ENCODE peak calls at places on chromosomes 3 and 15, in ten cellular contexts. E is brain microvascular endothelial cell, G is WERI-Rb-1, Y is AG09309, Z is A549, R is left ventricle myocardium inferior, W is NB4, A is astrocyte, P is BE2C, H is keratinocyte. I is an unnamed sample.

GRCh38 chr3:45807645-45808540 is 11.6 kb upstream of the SLC6A20 start:
- DNase-seq in E (no peak), G (no peak), Y (no peak), Z (no peak), R (no peak), W (no peak), A (no peak), P (no peak), H (no peak), I (no peak)

GRCh38 chr3:192825657-192826200 is 91.9 kb downstream of the MB21D2 start:
- DNase-seq in E (no peak), G (no peak), Y (no peak), Z (peak; percentile 40), R (no peak), W (peak; percentile 42), A (peak; percentile 59), P (no peak), H (no peak), I (peak; percentile 69)

GRCh38 chr3:44021646-44022594 is 219.8 kb upstream of the TOPAZ1 start:
- DNase-seq in E (no peak), G (no peak), Y (no peak), Z (no peak), R (no peak), W (no peak), A (peak; percentile 8), P (no peak), H (no peak), I (no peak)

GRCh38 chr3:162517110-162517509 is 1020.5 kb downstream of the OTOL1 start:
- DNase-seq in E (no peak), G (no peak), Y (no peak), Z (no peak), R (no peak), W (no peak), A (no peak), P (no peak), H (no peak), I (no peak)

GRCh38 chr15:42728562-42728961 is 8.4 kb downstream of the CDAN1 start:
- DNase-seq in E (no peak), G (no peak), Y (no peak), Z (no peak), R (no peak), W (no peak), A (no peak), P (no peak), H (no peak), I (no peak)

GRCh38 chr3:136547293-136547692 is 204.9 kb downstream of the STAG1 start:
- DNase-seq in E (no peak), G (no peak), Y (no peak), Z (no peak), R (no peak), W (no peak), A (peak; percentile 64), P (no peak), H (no peak), I (no peak)

GRCh38 chr15:93089855-93090305 is 869 bp upstream of the RGMA start:
- DNase-seq in E (no peak), G (no peak), Y (no peak), Z (no peak), R (peak; percentile 62), W (no peak), A (no peak), P (no peak), H (no peak), I (no peak)

GRCh38 chr15:59616390-59616789 is 4.8 kb downstream of the GCNT3 start:
- DNase-seq in E (no peak), G (no peak), Y (no peak), Z (peak; percentile 34), R (no peak), W (no peak), A (no peak), P (no peak), H (no peak), I (peak; percentile 81)

GRCh38 chr3:189563841-189564563 is 67.2 kb upstream of the TP63 start:
- DNase-seq in E (peak; percentile 77), G (no peak), Y (peak; percentile 90), Z (peak; percentile 29), R (no peak), W (peak; percentile 11), A (peak; percentile 96), P (no peak), H (peak; percentile 87), I (peak; percentile 63)

GRCh38 chr3:55682461-55682860 is 195.4 kb upstream of the WNT5A start:
- DNase-seq in E (no peak), G (no peak), Y (no peak), Z (no peak), R (no peak), W (no peak), A (no peak), P (no peak), H (no peak), I (no peak)

GRCh38 chr3:177474652-177475051 is 277.4 kb upstream of the TBL1XR1 start:
- DNase-seq in E (no peak), G (no peak), Y (no peak), Z (no peak), R (no peak), W (no peak), A (no peak), P (no peak), H (no peak), I (no peak)

DNA sequence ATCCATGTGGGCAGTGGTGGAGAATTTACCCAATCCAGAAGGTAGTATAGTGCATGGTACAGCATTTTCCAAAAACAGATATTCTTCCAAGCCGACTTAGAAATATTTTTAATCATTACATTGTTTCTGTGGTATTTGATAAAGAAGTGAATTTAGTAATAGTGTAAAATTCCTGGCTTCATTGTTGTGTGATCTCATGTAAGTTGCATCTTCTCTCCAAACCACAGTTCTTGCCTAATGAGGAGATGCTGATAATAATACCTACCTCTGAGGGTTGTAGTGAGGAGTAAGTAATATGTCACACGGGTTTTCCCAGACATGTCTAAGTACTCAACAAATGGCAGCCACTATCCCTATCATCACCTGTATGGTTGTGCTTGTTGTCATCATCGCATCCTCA is 167.3 kb downstream of the SLCO3A1 start:
- DNase-seq in E (no peak), G (no peak), Y (peak; percentile 48), Z (no peak), R (no peak), W (no peak), A (peak; percentile 89), P (no peak), H (no peak), I (no peak)
- TF ChIP-seq CTCF in E (no peak), G (no peak), Y (no peak), Z (no peak), R (no peak), W (no peak), A (no peak), P (no peak), H (no peak), I (no peak)

DNA sequence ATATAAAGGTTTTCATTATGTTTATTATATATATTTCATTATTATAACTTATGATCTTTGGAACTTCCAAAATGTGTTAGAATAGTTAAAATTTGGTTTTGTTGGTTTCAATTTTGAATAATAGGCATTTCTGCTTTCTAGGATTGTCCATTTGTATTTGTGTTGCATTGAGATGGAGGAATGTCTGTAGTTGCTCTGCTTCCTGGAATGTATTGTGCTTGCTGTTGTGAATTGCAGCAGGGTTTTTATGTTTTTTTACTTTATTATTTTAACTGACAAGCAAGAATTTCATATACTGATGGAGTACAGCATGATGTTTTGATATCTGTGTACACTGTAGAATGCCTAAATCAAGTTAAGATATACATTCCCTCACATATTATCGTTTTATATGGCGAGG is 247.4 kb downstream of the XXYLT1 start:
- DNase-seq in E (no peak), G (no peak), Y (no peak), Z (no peak), R (no peak), W (no peak), A (no peak), P (no peak), H (no peak), I (no peak)
- H3K4me3 ChIP-seq in E (no peak overlapping the region), G (no peak overlapping the region), Y (no peak overlapping the region), Z (no peak overlapping the region), R (no peak overlapping the region), W (no peak overlapping the region), A (no peak overlapping the region), P (no peak overlapping the region), H (no peak overlapping the region), I (no peak overlapping the region)

DNA sequence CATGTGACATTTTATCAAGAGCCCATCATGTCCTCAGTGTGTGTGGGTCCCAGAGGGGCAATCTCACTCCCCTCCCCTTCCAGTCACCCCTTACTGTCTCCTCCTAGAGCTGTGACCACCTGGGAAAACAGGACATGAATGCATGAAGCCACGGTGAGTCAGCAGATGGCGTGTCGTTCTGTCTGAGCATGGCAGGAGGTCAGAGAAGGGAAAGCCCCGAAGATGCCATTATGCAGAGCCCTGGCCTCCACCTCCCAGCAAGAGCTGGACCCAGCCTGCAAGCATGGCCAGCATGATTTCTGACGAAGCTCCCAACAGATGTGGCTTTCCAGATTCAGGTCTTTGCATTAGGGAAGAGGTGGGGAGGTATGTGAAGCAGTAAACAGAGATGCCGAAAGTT is 118.4 kb downstream of the TLE3 start:
- DNase-seq in E (peak; percentile 30), G (peak; percentile 70), Y (no peak), Z (peak; percentile 62), R (no peak), W (peak; percentile 43), A (no peak), P (no peak), H (no peak), I (peak; percentile 3)
- TF ChIP-seq CTCF in E (peak; percentile 15), G (peak; percentile 60), Y (no peak), Z (peak; percentile 9), R (peak; percentile 35), W (no peak), A (no peak), P (peak; percentile 30), H (no peak), I (peak; percentile 30)

GRCh38 chr3:124791142-124791541 is 60.9 kb downstream of the UMPS start:
- DNase-seq in E (no peak), G (no peak), Y (no peak), Z (no peak), R (no peak), W (no peak), A (no peak), P (no peak), H (no peak), I (no peak)

GRCh38 chr3:124792341-124793034 is 62.2 kb downstream of the UMPS start:
- DNase-seq in E (no peak), G (no peak), Y (no peak), Z (no peak), R (no peak), W (no peak), A (peak; percentile 39), P (no peak), H (no peak), I (no peak)

GRCh38 chr3:124793054-124793740 is 62.9 kb downstream of the UMPS start:
- DNase-seq in E (no peak), G (no peak), Y (no peak), Z (no peak), R (no peak), W (no peak), A (no peak), P (no peak), H (peak; percentile 63), I (no peak)

GRCh38 chr3:124788254-124788745 is 58.0 kb downstream of the UMPS start:
- DNase-seq in E (no peak), G (no peak), Y (no peak), Z (no peak), R (no peak), W (no peak), A (no peak), P (no peak), H (no peak), I (no peak)

DNA sequence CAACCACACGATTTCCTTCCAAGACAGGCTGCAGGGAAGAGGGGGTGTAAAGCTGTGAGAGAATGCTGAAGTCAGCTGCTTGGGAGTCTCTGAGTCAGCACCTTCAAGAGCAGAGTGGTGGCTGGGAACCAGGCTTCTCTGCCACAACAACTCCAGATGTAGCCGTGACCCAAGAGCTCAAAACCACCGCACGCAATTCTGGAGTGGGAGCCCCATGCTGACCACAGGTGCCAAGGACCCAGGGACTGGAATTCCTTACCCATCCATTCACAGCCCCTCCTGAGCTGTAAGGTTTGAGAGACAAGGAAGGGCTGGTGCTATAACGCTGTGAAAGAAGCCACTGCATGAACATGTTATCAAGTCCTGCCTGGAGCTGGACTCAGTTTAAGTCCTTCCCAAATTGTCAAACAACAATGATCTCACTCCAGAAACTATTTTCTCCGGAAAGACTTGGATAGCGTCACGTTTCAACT is 61.4 kb downstream of the UMPS start:
- DNase-seq in E (peak; percentile 97), G (no peak), Y (peak; percentile 91), Z (no peak), R (peak; percentile 45), W (peak; percentile 11), A (peak; percentile 99), P (no peak), H (no peak), I (no peak)
- H3K4me3 ChIP-seq in E (no peak overlapping the region), G (no peak overlapping the region), Y (no peak overlapping the region), Z (no peak overlapping the region), R (no peak overlapping the region), W (no peak overlapping the region), A (no peak overlapping the region), P (no peak overlapping the region), H (no peak overlapping the region), I (no peak overlapping the region)

I was measured in epithelial cell of proximal tubule.